ENCODE peak calls at places on chromosome 19, in seven cellular contexts. One of them, this sample, is unnamed. For H3K4me1, the result is how much of the 10 kb centered on the place peaks cover.

GRCh38 chr19:19651076-19651475 is 7.6 kb upstream of the GMIP start:
- DNase-seq in left ventricle myocardium inferior: peak
- DNase-seq in A549: no peak
- DNase-seq in PC-9: no peak
- DNase-seq in thoracic aorta: no peak
- DNase-seq in tibial nerve: no peak
- DNase-seq in spleen: no peak
- DNase-seq in this sample: no peak

GRCh38 chr19:19276386-19276785 is 3.3 kb upstream of the TM6SF2 start:
- DNase-seq in A549: no peak
- DNase-seq in spleen: no peak
- DNase-seq in tibial nerve: no peak
- DNase-seq in left ventricle myocardium inferior: no peak
- DNase-seq in PC-9: no peak
- DNase-seq in thoracic aorta: no peak
- DNase-seq in this sample: no peak

GRCh38 chr19:35098413-35099049 is 17.1 kb upstream of the FXYD3 start:
- DNase-seq in PC-9: no peak
- DNase-seq in A549: no peak
- DNase-seq in thoracic aorta: no peak
- DNase-seq in spleen: no peak
- DNase-seq in left ventricle myocardium inferior: peak
- DNase-seq in tibial nerve: no peak
- DNase-seq in this sample: no peak

GRCh38 chr19:4112367-4112766 is 11.6 kb downstream of the MAP2K2 start:
- DNase-seq in tibial nerve: no peak
- DNase-seq in PC-9: no peak
- DNase-seq in left ventricle myocardium inferior: no peak
- DNase-seq in thoracic aorta: no peak
- DNase-seq in spleen: no peak
- DNase-seq in A549: no peak
- DNase-seq in this sample: no peak

GRCh38 chr19:49824662-49825061 is 6.6 kb downstream of the MED25 start:
- DNase-seq in PC-9: no peak
- DNase-seq in spleen: no peak
- DNase-seq in thoracic aorta: no peak
- DNase-seq in A549: no peak
- DNase-seq in left ventricle myocardium inferior: no peak
- DNase-seq in tibial nerve: no peak
- DNase-seq in this sample: no peak

GRCh38 chr19:34962945-34963530 is 991 bp downstream of the ZNF792 start:
- DNase-seq in PC-9: no peak
- DNase-seq in thoracic aorta: no peak
- DNase-seq in spleen: peak
- DNase-seq in A549: no peak
- DNase-seq in left ventricle myocardium inferior: no peak
- DNase-seq in tibial nerve: no peak
- DNase-seq in this sample: no peak

GRCh38 chr19:2327773-2328400 is 499 bp downstream of the LSM7 start:
- DNase-seq in A549: no peak
- DNase-seq in spleen: peak
- DNase-seq in left ventricle myocardium inferior: no peak
- DNase-seq in thoracic aorta: peak
- DNase-seq in PC-9: peak
- DNase-seq in tibial nerve: peak
- DNase-seq in this sample: peak

GRCh38 chr19:19110410-19111137 is 27.7 kb downstream of the TMEM161A start:
- DNase-seq in spleen: no peak
- DNase-seq in tibial nerve: no peak
- DNase-seq in A549: no peak
- DNase-seq in thoracic aorta: no peak
- DNase-seq in PC-9: no peak
- DNase-seq in left ventricle myocardium inferior: no peak
- DNase-seq in this sample: no peak

GRCh38 chr19:41330476-41330875 is 20.5 kb downstream of the CCDC97 start:
- DNase-seq in tibial nerve: no peak
- DNase-seq in spleen: no peak
- DNase-seq in thoracic aorta: no peak
- DNase-seq in PC-9: no peak
- DNase-seq in A549: no peak
- DNase-seq in left ventricle myocardium inferior: no peak
- DNase-seq in this sample: no peak

GRCh38 chr19:3680939-3681338 is 19.3 kb downstream of the PIP5K1C start:
- DNase-seq in tibial nerve: no peak
- DNase-seq in A549: no peak
- DNase-seq in PC-9: no peak
- DNase-seq in thoracic aorta: no peak
- DNase-seq in left ventricle myocardium inferior: no peak
- DNase-seq in spleen: no peak
- DNase-seq in this sample: no peak

GRCh38 chr19:30593975-30594925 is 222.1 kb downstream of the ZNF536 start:
- DNase-seq in PC-9: no peak
- DNase-seq in A549: no peak
- DNase-seq in tibial nerve: no peak
- DNase-seq in spleen: no peak
- DNase-seq in left ventricle myocardium inferior: no peak
- DNase-seq in thoracic aorta: no peak
- DNase-seq in this sample: no peak

GRCh38 chr19:5109560-5109959 is 140.6 kb downstream of the KDM4B start:
- DNase-seq in A549: no peak
- DNase-seq in PC-9: no peak
- DNase-seq in thoracic aorta: no peak
- DNase-seq in spleen: no peak
- DNase-seq in tibial nerve: no peak
- DNase-seq in left ventricle myocardium inferior: no peak
- DNase-seq in this sample: no peak

GRCh38 chr19:4542896-4543351 is 3.1 kb upstream of the LRG1 start:
- DNase-seq in A549: no peak
- DNase-seq in left ventricle myocardium inferior: no peak
- DNase-seq in spleen: peak
- DNase-seq in tibial nerve: no peak
- DNase-seq in thoracic aorta: no peak
- DNase-seq in PC-9: no peak
- DNase-seq in this sample: no peak

GRCh38 chr19:47035127-47035494 is 13.3 kb downstream of the TMEM160 start:
- DNase-seq in A549: no peak
- DNase-seq in spleen: no peak
- DNase-seq in tibial nerve: no peak
- DNase-seq in left ventricle myocardium inferior: no peak
- DNase-seq in thoracic aorta: no peak
- DNase-seq in PC-9: no peak
- DNase-seq in this sample: no peak

GRCh38 chr19:10964903-10965302 is 4.1 kb downstream of the SMARCA4 start:
- DNase-seq in spleen: no peak
- DNase-seq in tibial nerve: no peak
- DNase-seq in left ventricle myocardium inferior: no peak
- DNase-seq in A549: no peak
- DNase-seq in thoracic aorta: no peak
- DNase-seq in PC-9: no peak
- DNase-seq in this sample: no peak

GRCh38 chr19:43681826-43682225 is 11.9 kb upstream of the PLAUR start:
- DNase-seq in PC-9: no peak
- DNase-seq in A549: no peak
- DNase-seq in left ventricle myocardium inferior: no peak
- DNase-seq in thoracic aorta: no peak
- DNase-seq in tibial nerve: no peak
- DNase-seq in spleen: no peak
- DNase-seq in this sample: no peak

GRCh38 chr19:29752450-29753025 is 37.5 kb upstream of the C19orf12 start:
- DNase-seq in spleen: no peak
- DNase-seq in A549: no peak
- DNase-seq in tibial nerve: no peak
- DNase-seq in thoracic aorta: no peak
- DNase-seq in PC-9: no peak
- DNase-seq in left ventricle myocardium inferior: no peak
- DNase-seq in this sample: no peak

GRCh38 chr19:19866599-19867248 is 1.0 kb downstream of the ZNF253 start:
- DNase-seq in tibial nerve: no peak
- DNase-seq in spleen: peak
- DNase-seq in left ventricle myocardium inferior: no peak
- DNase-seq in A549: no peak
- DNase-seq in thoracic aorta: no peak
- DNase-seq in PC-9: no peak
- DNase-seq in this sample: no peak

GRCh38 chr19:2815191-2815614 is 4.5 kb upstream of the ZNF554 start:
- DNase-seq in left ventricle myocardium inferior: no peak
- DNase-seq in thoracic aorta: no peak
- DNase-seq in spleen: no peak
- DNase-seq in tibial nerve: no peak
- DNase-seq in PC-9: no peak
- DNase-seq in A549: no peak
- DNase-seq in this sample: no peak

GRCh38 chr19:3383121-3383722 is 16.8 kb downstream of the NFIC start:
- DNase-seq in thoracic aorta: no peak
- DNase-seq in spleen: no peak
- DNase-seq in tibial nerve: peak
- DNase-seq in A549: no peak
- DNase-seq in PC-9: no peak
- DNase-seq in left ventricle myocardium inferior: peak
- DNase-seq in this sample: peak

GRCh38 chr19:28307460-28307859 is 905.5 kb downstream of the UQCRFS1 start:
- DNase-seq in PC-9: no peak
- DNase-seq in spleen: no peak
- DNase-seq in tibial nerve: no peak
- DNase-seq in A549: no peak
- DNase-seq in left ventricle myocardium inferior: no peak
- DNase-seq in thoracic aorta: no peak
- DNase-seq in this sample: no peak

DNA sequence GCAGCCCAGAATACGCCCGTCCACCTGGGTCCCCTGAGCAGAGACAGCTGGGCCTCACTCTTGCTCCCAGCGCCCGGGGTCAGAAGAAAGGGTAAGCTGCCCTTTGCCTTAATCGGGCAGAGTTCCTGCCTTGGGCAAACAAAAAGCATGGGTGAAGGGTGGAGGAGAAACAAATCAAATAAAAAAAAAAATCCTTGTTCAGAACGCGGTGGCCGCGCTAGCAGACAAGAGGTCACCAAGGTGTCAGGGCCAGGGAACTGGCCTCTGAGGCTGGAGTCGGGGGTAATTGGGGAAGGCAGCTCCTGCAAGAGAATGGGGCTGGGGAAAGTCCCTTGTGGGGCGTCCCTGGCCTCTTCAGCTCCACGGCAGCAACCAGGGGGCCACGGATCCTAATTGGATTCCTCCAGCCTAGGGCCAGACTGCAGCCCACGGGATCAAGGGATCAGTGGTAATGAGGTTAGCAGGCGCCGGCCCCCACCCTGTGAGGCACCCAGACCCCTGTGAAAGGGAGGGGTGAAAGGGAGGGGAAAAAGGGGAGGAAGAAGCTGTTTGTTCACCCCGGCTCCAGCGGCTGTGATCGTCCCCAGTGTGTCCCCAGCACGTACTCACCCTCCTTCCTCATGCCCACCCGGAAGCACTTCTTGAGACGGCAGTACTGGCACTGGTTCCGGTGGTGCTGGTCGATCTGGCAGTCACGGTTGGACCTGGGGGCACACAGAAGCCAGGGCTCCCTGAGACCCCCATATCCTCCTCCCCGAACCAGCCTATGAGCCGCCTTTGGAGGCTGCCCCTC is 5.5 kb downstream of the NR2F6 start:
- DNase-seq in thoracic aorta: no peak
- DNase-seq in tibial nerve: no peak
- DNase-seq in A549: no peak
- DNase-seq in left ventricle myocardium inferior: no peak
- DNase-seq in spleen: no peak
- DNase-seq in PC-9: peak
- DNase-seq in this sample: no peak
- H3K27ac ChIP-seq in thoracic aorta: peak
- H3K27ac ChIP-seq in tibial nerve: peak
- H3K27ac ChIP-seq in A549: peak
- H3K27ac ChIP-seq in left ventricle myocardium inferior: peak
- H3K27ac ChIP-seq in spleen: no peak
- H3K27ac ChIP-seq in PC-9: peak
- H3K27ac ChIP-seq in this sample: no peak

GRCh38 chr19:12748489-12748888 is 3.1 kb upstream of the BEST2 start:
- DNase-seq in thoracic aorta: no peak
- DNase-seq in tibial nerve: no peak
- DNase-seq in PC-9: no peak
- DNase-seq in left ventricle myocardium inferior: no peak
- DNase-seq in A549: no peak
- DNase-seq in spleen: no peak
- DNase-seq in this sample: no peak
- H3K4me1 ChIP-seq in thoracic aorta: under half
- H3K4me1 ChIP-seq in tibial nerve: under half
- H3K4me1 ChIP-seq in PC-9: under half
- H3K4me1 ChIP-seq in left ventricle myocardium inferior: under half
- H3K4me1 ChIP-seq in A549: under half
- H3K4me1 ChIP-seq in spleen: under half
- H3K4me1 ChIP-seq in this sample: under half

GRCh38 chr19:16327911-16328823 is 3.5 kb downstream of the KLF2 start:
- DNase-seq in PC-9: no peak
- DNase-seq in left ventricle myocardium inferior: peak
- DNase-seq in tibial nerve: peak
- DNase-seq in spleen: peak
- DNase-seq in A549: no peak
- DNase-seq in thoracic aorta: peak
- DNase-seq in this sample: peak

GRCh38 chr19:16327131-16327450 is 2.5 kb downstream of the KLF2 start:
- DNase-seq in PC-9: no peak
- DNase-seq in left ventricle myocardium inferior: no peak
- DNase-seq in tibial nerve: no peak
- DNase-seq in thoracic aorta: no peak
- DNase-seq in spleen: no peak
- DNase-seq in A549: no peak
- DNase-seq in this sample: no peak

GRCh38 chr19:16328824-16329482 is 4.3 kb downstream of the KLF2 start:
- DNase-seq in A549: no peak
- DNase-seq in left ventricle myocardium inferior: no peak
- DNase-seq in PC-9: no peak
- DNase-seq in thoracic aorta: no peak
- DNase-seq in tibial nerve: no peak
- DNase-seq in spleen: no peak
- DNase-seq in this sample: no peak

GRCh38 chr19:16326401-16327130 is 1.9 kb downstream of the KLF2 start:
- DNase-seq in tibial nerve: no peak
- DNase-seq in A549: no peak
- DNase-seq in spleen: peak
- DNase-seq in left ventricle myocardium inferior: no peak
- DNase-seq in thoracic aorta: no peak
- DNase-seq in PC-9: no peak
- DNase-seq in this sample: no peak

DNA sequence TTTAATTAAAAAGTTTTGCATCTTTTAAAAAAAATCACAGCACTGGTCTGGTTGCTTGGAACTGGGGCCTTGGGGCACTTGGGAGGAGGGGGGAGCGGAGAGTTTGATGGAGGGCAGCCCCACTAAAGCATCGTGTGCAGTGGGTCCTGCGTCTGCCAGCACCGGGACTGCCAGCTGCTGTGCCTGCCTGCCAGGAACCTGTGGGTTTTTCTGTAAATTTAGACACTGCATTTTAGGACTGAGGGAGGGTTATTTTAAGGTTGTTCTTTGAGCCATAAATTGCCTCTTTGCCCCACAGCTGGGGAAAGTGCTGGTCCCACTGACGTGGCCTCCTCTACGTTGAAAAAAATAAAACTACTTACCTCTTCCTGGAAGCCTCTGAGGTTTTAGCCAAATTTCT is 2.9 kb downstream of the KLF2 start:
- DNase-seq in A549: no peak
- DNase-seq in left ventricle myocardium inferior: no peak
- DNase-seq in PC-9: no peak
- DNase-seq in spleen: no peak
- DNase-seq in tibial nerve: no peak
- DNase-seq in thoracic aorta: no peak
- DNase-seq in this sample: peak
- H3K4me3 ChIP-seq in A549: no peak
- H3K4me3 ChIP-seq in left ventricle myocardium inferior: peak
- H3K4me3 ChIP-seq in PC-9: no peak
- H3K4me3 ChIP-seq in spleen: peak
- H3K4me3 ChIP-seq in tibial nerve: peak
- H3K4me3 ChIP-seq in thoracic aorta: peak
- H3K4me3 ChIP-seq in this sample: peak

GRCh38 chr19:38055655-38056521 is 148.9 kb downstream of the SIPA1L3 start:
- DNase-seq in A549: no peak
- DNase-seq in left ventricle myocardium inferior: no peak
- DNase-seq in tibial nerve: no peak
- DNase-seq in PC-9: no peak
- DNase-seq in thoracic aorta: no peak
- DNase-seq in spleen: no peak
- DNase-seq in this sample: no peak
- H3K27ac ChIP-seq in A549: peak
- H3K27ac ChIP-seq in left ventricle myocardium inferior: no peak
- H3K27ac ChIP-seq in tibial nerve: no peak
- H3K27ac ChIP-seq in PC-9: no peak
- H3K27ac ChIP-seq in thoracic aorta: no peak
- H3K27ac ChIP-seq in spleen: no peak
- H3K27ac ChIP-seq in this sample: no peak